ENCODE peak calls at places on chromosome 6, in four cellular contexts. J is kidney epithelial cell, A is stomach, N is fibroblast of lung. T is an unnamed sample. For H3K27me3, the result is how much of the 10 kb centered on the place peaks cover.

GRCh38 chr6:15441215-15441868 is 195.5 kb downstream of the JARID2 start:
- DNase-seq in J (no peak), A (no peak), N (peak), T (peak)

GRCh38 chr6:126446187-126446696 is 106.3 kb downstream of the CENPW start:
- DNase-seq in J (no peak), A (no peak), N (no peak), T (no peak)

GRCh38 chr6:28357036-28357435 is 7.3 kb downstream of the ZKSCAN3 start:
- DNase-seq in J (no peak), A (no peak), N (peak), T (no peak)

GRCh38 chr6:13761361-13762036 is 49.9 kb upstream of the RANBP9 start:
- DNase-seq in J (no peak), A (no peak), N (peak), T (no peak)

GRCh38 chr6:11236351-11236750 is 3.9 kb upstream of the NEDD9 start:
- DNase-seq in J (no peak), A (no peak), N (no peak), T (no peak)

GRCh38 chr6:168514216-168514615 is 73.2 kb downstream of the SMOC2 start:
- DNase-seq in J (no peak), A (peak), N (no peak), T (peak)

GRCh38 chr6:111087871-111088667 is 766 bp downstream of the SLC16A10 start:
- DNase-seq in J (no peak), A (peak), N (no peak), T (peak)

GRCh38 chr6:122098091-122098769 is 301.2 kb upstream of the HSF2 start:
- DNase-seq in J (no peak), A (no peak), N (peak), T (no peak)

GRCh38 chr6:42925248-42925857 is 3.9 kb upstream of the CNPY3 start:
- DNase-seq in J (no peak), A (no peak), N (no peak), T (no peak)

GRCh38 chr6:61606500-61606899 is 679.5 kb downstream of the KHDRBS2 start:
- DNase-seq in J (no peak), A (no peak), N (no peak), T (no peak)

GRCh38 chr6:45310118-45310788 is 17.9 kb upstream of the RUNX2 start:
- DNase-seq in J (no peak), A (no peak), N (no peak), T (no peak)

GRCh38 chr6:67766061-67766460 is 869.0 kb upstream of the ADGRB3 start:
- DNase-seq in J (no peak), A (no peak), N (peak), T (no peak)

GRCh38 chr6:79971195-79971594 is 23.8 kb upstream of the ELOVL4 start:
- DNase-seq in J (no peak), A (no peak), N (no peak), T (no peak)

GRCh38 chr6:142871910-142872331 is 73.1 kb downstream of the HIVEP2 start:
- DNase-seq in J (peak), A (no peak), N (peak), T (peak)

GRCh38 chr6:106419900-106420299 is 59.4 kb downstream of the CRYBG1 start:
- DNase-seq in J (no peak), A (no peak), N (no peak), T (no peak)

GRCh38 chr6:61134028-61134427 is 1152.0 kb downstream of the KHDRBS2 start:
- DNase-seq in J (no peak), A (no peak), N (no peak), T (no peak)

GRCh38 chr6:45738057-45738455 is 277.6 kb downstream of the CLIC5 start:
- DNase-seq in J (no peak), A (no peak), N (no peak), T (no peak)

GRCh38 chr6:23224540-23224939 is 655.2 kb downstream of the HDGFL1 start:
- DNase-seq in J (no peak), A (no peak), N (no peak), T (no peak)

GRCh38 chr6:104887350-104887749 is 27.6 kb upstream of the HACE1 start:
- DNase-seq in J (no peak), A (no peak), N (peak), T (no peak)

GRCh38 chr6:42791706-42792320 is 10.0 kb downstream of the BICRAL start:
- DNase-seq in J (no peak), A (no peak), N (peak), T (no peak)

GRCh38 chr6:130720076-130720475 is 107.1 kb upstream of the SMLR1 start:
- DNase-seq in J (no peak), A (no peak), N (no peak), T (no peak)

GRCh38 chr6:93419304-93420162 is at the start of gene EPHA7:
- DNase-seq in J (peak), A (peak), N (peak), T (peak)

GRCh38 chr6:141685416-141685815 is 447.3 kb upstream of the GJE1 start:
- DNase-seq in J (no peak), A (no peak), N (no peak), T (no peak)

GRCh38 chr6:45576648-45577624 is 199.2 kb upstream of the SUPT3H start:
- DNase-seq in J (no peak), A (no peak), N (no peak), T (no peak)

GRCh38 chr6:32845381-32845884 is 1.6 kb upstream of the PSMB8 start:
- DNase-seq in J (no peak), A (no peak), N (no peak), T (no peak)

GRCh38 chr6:162726997-162727346 is 594 bp downstream of the PRKN start:
- DNase-seq in J (no peak), A (no peak), N (no peak), T (no peak)

GRCh38 chr6:31128093-31128676 is 7.9 kb upstream of the CDSN start:
- DNase-seq in J (no peak), A (peak), N (peak), T (no peak)

GRCh38 chr6:144434308-144434990 is 149.3 kb downstream of the UTRN start:
- DNase-seq in J (peak), A (no peak), N (peak), T (no peak)

GRCh38 chr6:139062921-139063320 is 34.4 kb downstream of the ABRACL start:
- DNase-seq in J (no peak), A (no peak), N (peak), T (no peak)

GRCh38 chr6:109978174-109979032 is at the start of gene GPR6:
- DNase-seq in J (no peak), A (peak), N (peak), T (no peak)

GRCh38 chr6:109977791-109978173 is 329 bp upstream of the GPR6 start:
- DNase-seq in J (no peak), A (no peak), N (no peak), T (no peak)

GRCh38 chr6:109984410-109984809 is 6.3 kb downstream of the GPR6 start:
- DNase-seq in J (no peak), A (no peak), N (no peak), T (no peak)

GRCh38 chr6:109979033-109979921 is 1.2 kb downstream of the GPR6 start:
- DNase-seq in J (no peak), A (no peak), N (no peak), T (no peak)
- H3K27me3 ChIP-seq in J (under half), A (under half), N (under half), T (under half)

GRCh38 chr6:1611322-1611571 is 1.5 kb downstream of the FOXC1 start:
- DNase-seq in J (no peak), A (no peak), N (peak), T (no peak)

GRCh38 chr6:1611572-1612385 is 2.1 kb downstream of the FOXC1 start:
- DNase-seq in J (no peak), A (no peak), N (peak), T (no peak)

GRCh38 chr6:1608976-1609661 is 596 bp upstream of the FOXC1 start:
- DNase-seq in J (no peak), A (no peak), N (no peak), T (no peak)

GRCh38 chr6:1609662-1610496 is at the start of gene FOXC1:
- DNase-seq in J (peak), A (peak), N (peak), T (peak)

GRCh38 chr6:1610497-1611321 is 994 bp downstream of the FOXC1 start:
- DNase-seq in J (no peak), A (no peak), N (peak), T (no peak)
- H3K27me3 ChIP-seq in J (under half), A (half or more), N (under half), T (half or more)

DNA sequence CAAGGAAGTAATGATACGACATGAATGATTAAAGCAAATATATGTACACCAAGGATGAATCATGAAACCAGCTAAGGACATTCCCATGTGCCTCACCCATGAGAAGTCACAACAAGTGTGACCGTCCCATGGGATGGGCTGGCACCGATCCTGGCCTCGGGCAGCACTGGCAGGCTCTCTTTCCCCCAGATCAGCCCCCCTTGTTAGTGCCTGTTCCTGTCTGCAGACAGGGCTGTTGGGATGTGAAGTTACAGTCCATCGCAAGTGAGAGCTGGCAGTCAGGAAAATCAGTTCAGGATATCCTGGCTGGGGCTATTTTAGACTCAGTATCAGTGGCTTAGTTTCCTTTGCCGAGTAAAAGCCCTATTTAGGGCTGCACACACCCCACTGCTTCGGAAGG is 129.2 kb upstream of the SNX9 start:
- DNase-seq in J (no peak), A (peak), N (no peak), T (no peak)
- H3K27me3 ChIP-seq in J (under half), A (under half), N (under half), T (under half)

GRCh38 chr6:135185483-135185882 is 4.4 kb downstream of the MYB start:
- DNase-seq in J (no peak), A (no peak), N (no peak), T (no peak)

GRCh38 chr6:135187372-135187771 is 6.3 kb downstream of the MYB start:
- DNase-seq in J (no peak), A (no peak), N (no peak), T (no peak)

GRCh38 chr6:135188718-135189117 is 7.6 kb downstream of the MYB start:
- DNase-seq in J (no peak), A (no peak), N (no peak), T (no peak)

GRCh38 chr6:135183532-135184440 is 2.7 kb downstream of the MYB start:
- DNase-seq in J (no peak), A (peak), N (peak), T (no peak)

DNA sequence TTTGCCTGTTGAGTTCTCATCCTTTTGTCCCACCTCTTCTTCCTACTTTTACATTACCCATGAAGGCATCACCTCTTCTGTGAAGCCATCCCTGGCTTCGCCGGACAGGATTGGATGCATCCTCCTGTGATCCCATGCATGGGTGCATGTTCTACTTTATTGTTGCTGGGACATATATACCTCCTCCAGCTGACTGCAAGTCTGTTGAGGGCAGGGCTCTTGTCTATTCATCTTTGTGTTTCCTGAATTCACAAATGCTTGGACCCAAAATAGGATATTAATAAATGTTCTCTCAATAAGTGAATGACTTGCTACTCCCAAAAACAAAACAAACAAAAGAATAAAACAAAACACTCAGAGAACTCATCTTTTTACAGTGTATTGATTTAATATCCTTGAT is 5.1 kb downstream of the MYB start:
- DNase-seq in J (no peak), A (no peak), N (no peak), T (no peak)
- H3K27me3 ChIP-seq in J (under half), A (under half), N (under half), T (under half)

GRCh38 chr6:108133594-108134179 is 32.1 kb upstream of the NR2E1 start:
- DNase-seq in J (peak), A (peak), N (peak), T (peak)

GRCh38 chr6:108132863-108133262 is 33.0 kb upstream of the NR2E1 start:
- DNase-seq in J (no peak), A (no peak), N (no peak), T (no peak)

DNA sequence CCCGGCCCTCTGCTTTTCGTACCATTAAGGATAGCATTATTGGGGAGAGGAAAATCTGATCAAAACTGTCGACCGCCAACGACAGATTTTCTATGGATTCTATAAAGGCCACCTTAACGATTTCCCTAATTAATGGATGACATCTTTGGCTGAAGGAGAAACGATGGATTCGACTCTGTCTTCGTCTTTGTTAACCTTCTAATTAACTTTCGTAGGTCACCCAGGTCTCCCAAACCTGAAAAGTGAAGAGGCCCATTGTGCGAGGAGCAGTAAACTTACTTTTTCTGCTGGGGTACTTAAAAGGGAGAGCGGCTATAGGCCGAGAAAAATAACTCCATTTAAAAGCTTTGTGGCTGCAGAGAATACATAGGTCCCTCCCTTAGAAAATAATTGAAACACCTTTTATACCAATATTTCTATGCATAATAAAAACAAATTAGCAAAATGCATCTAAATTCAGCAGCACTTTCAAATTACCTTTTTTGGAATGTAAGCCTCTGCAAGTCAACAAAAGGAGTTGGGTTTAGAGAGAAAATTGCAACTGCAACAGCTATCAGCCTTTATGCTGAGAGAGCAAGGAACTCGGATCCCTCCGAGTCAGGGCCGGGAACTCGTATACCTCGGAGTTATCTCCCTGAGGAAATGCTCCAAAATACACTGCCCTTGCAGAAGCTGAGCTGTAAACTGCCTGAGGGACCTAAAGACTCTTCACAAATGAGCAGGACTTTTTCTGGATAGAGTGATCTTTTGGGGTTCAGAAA is 31.4 kb upstream of the NR2E1 start:
- DNase-seq in J (no peak), A (no peak), N (no peak), T (no peak)
- H3K27me3 ChIP-seq in J (under half), A (under half), N (under half), T (under half)

GRCh38 chr6:24547243-24547642 is 52.5 kb downstream of the ALDH5A1 start:
- DNase-seq in J (no peak), A (no peak), N (no peak), T (no peak)

GRCh38 chr6:24549674-24550418 is 55.1 kb downstream of the ALDH5A1 start:
- DNase-seq in J (no peak), A (no peak), N (no peak), T (no peak)

GRCh38 chr6:24554474-24554873 is 59.7 kb downstream of the ALDH5A1 start:
- DNase-seq in J (no peak), A (no peak), N (no peak), T (no peak)

GRCh38 chr6:24549158-24549557 is 54.4 kb downstream of the ALDH5A1 start:
- DNase-seq in J (no peak), A (no peak), N (no peak), T (no peak)

GRCh38 chr6:24551139-24551538 is 56.4 kb downstream of the ALDH5A1 start:
- DNase-seq in J (no peak), A (no peak), N (no peak), T (no peak)
- H3K27me3 ChIP-seq in J (under half), A (under half), N (under half), T (under half)

GRCh38 chr6:50843842-50844241 is 25.2 kb downstream of the TFAP2B start:
- DNase-seq in J (no peak), A (no peak), N (no peak), T (no peak)

GRCh38 chr6:50845499-50846108 is 26.9 kb downstream of the TFAP2B start:
- DNase-seq in J (no peak), A (no peak), N (no peak), T (no peak)

GRCh38 chr6:50846860-50847171 is 28.1 kb downstream of the TFAP2B start:
- DNase-seq in J (no peak), A (no peak), N (no peak), T (no peak)

GRCh38 chr6:50847890-50848594 is 29.4 kb downstream of the TFAP2B start:
- DNase-seq in J (no peak), A (no peak), N (no peak), T (no peak)

DNA sequence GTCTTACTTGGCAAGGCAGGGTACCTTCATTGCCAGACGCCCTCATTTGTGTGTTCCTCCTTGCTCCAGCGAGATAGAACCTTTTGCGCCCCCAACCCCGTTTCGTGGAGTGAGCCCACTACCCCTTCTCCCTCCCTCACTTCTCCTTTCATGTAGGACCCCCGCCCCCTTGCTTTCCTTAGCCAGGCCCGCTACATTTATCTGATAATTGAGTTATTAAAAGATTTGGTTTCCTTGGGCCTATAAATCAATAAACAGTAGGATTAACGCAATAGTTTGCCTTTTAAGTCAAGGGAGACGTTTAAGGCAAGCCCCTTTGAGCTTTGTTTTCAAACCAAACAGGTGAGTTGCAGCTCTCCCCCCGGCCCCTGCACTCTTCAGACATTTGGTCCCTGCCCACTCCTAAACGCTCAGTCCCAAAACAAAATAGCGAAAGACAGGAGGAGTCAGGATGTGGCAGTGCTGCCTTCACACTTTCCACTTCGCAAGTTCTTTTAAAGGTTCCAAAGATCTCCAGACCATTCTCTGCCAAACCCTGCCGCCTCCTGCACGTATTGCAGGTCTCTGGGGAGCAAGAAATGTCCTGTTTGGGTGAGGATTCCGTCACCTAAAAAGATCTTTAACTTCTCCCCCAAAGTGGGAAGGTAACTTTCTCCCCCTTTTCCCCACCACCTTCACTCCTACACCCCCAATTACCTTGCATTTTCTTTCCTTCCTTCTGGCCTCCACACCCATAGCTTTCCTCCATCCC is 27.6 kb downstream of the TFAP2B start:
- DNase-seq in J (no peak), A (no peak), N (no peak), T (no peak)
- H3K27me3 ChIP-seq in J (under half), A (half or more), N (under half), T (half or more)

T was measured in gastrocnemius medialis.